ENCODE peak calls at places on chromosome 22, in nine cellular contexts. M is effector memory CD4-positive, alpha-beta T cell; C is PC-3; Z is thoracic aorta; F is caudate nucleus; W is dorsolateral prefrontal cortex; U is SK-N-SH; L is cardiac muscle cell; S is CD8-positive, alpha-beta memory T cell. E is an unnamed sample.

GRCh38 chr22:37206841-37207821 is 5.1 kb downstream of the SSTR3 start:
- DNase-seq in M (no peak), C (no peak), Z (no peak), F (no peak), W (no peak), U (no peak), L (no peak), S (no peak), E (no peak)

GRCh38 chr22:35401863-35402262 is 1.9 kb downstream of the MCM5 start:
- DNase-seq in M (no peak), C (no peak), Z (no peak), F (no peak), W (no peak), U (no peak), L (no peak), S (no peak), E (no peak)

GRCh38 chr22:35044607-35045390 is 21.2 kb upstream of the ISX start:
- DNase-seq in M (no peak), C (peak), Z (no peak), F (no peak), W (no peak), U (no peak), L (no peak), S (no peak), E (no peak)

GRCh38 chr22:43388420-43388851 is 23.4 kb upstream of the MPPED1 start:
- DNase-seq in M (peak), C (peak), Z (no peak), F (peak), W (peak), U (peak), L (peak), S (peak), E (peak)

GRCh38 chr22:20062043-20062765 is 17.8 kb upstream of the DGCR8 start:
- DNase-seq in M (no peak), C (no peak), Z (no peak), F (no peak), W (no peak), U (no peak), L (no peak), S (no peak), E (no peak)

GRCh38 chr22:30879398-30879797 is 89.2 kb downstream of the MORC2 start:
- DNase-seq in M (no peak), C (no peak), Z (no peak), F (no peak), W (no peak), U (no peak), L (no peak), S (no peak), E (no peak)

GRCh38 chr22:37219534-37219933 is 7.3 kb upstream of the SSTR3 start:
- DNase-seq in M (no peak), C (no peak), Z (no peak), F (no peak), W (no peak), U (no peak), L (no peak), S (no peak), E (no peak)

GRCh38 chr22:43441751-43442150 is 29.9 kb downstream of the MPPED1 start:
- DNase-seq in M (no peak), C (no peak), Z (no peak), F (no peak), W (no peak), U (no peak), L (no peak), S (no peak), E (no peak)

GRCh38 chr22:20606041-20606783 is 98.8 kb downstream of the MED15 start:
- DNase-seq in M (peak), C (peak), Z (no peak), F (peak), W (no peak), U (peak), L (peak), S (peak), E (no peak)

GRCh38 chr22:17785185-17786184 is 11.2 kb upstream of the BID start:
- DNase-seq in M (peak), C (peak), Z (no peak), F (no peak), W (no peak), U (no peak), L (no peak), S (peak), E (peak)

GRCh38 chr22:27668828-27669797 is 132.4 kb downstream of the MN1 start:
- DNase-seq in M (no peak), C (peak), Z (no peak), F (no peak), W (no peak), U (no peak), L (peak), S (no peak), E (no peak)

GRCh38 chr22:33227791-33228190 is 169.6 kb upstream of the SYN3 start:
- DNase-seq in M (no peak), C (no peak), Z (no peak), F (no peak), W (no peak), U (no peak), L (no peak), S (no peak), E (no peak)

GRCh38 chr22:40001800-40002577 is 7.2 kb downstream of the FAM83F start:
- DNase-seq in M (no peak), C (no peak), Z (no peak), F (no peak), W (no peak), U (no peak), L (no peak), S (no peak), E (no peak)

GRCh38 chr22:16975155-16975885 is 32.7 kb downstream of the GAB4 start:
- DNase-seq in M (no peak), C (no peak), Z (no peak), F (no peak), W (no peak), U (no peak), L (no peak), S (no peak), E (no peak)

GRCh38 chr22:44755956-44756361 is 3.6 kb downstream of the ARHGAP8 start:
- DNase-seq in M (no peak), C (peak), Z (no peak), F (no peak), W (no peak), U (no peak), L (no peak), S (no peak), E (no peak)

DNA sequence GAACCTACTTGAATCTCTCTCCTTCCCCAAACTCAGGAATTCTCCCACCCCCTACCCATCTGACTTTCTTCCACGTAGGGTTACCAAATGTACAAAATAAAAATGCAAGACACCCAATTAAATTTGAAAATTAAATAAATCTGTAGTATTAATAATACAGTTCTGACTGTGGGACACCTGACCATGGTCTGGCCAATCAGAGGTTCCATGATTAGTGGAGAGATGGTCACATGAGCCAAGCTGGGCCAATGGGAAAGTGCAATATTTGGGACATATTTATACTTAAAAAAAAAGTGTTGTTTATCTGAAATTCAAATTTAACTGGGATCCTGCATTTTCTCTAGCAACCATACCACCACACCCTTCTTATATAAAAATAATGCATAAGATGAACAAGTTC is 29.8 kb upstream of the ASPHD2 start:
- DNase-seq in M (no peak), C (no peak), Z (no peak), F (no peak), W (no peak), U (no peak), L (no peak), S (no peak), E (no peak)
- H3K27ac ChIP-seq in M (no peak), C (no peak), Z (no peak), F (no peak), W (no peak), U (no peak), L (no peak), S (no peak), E (no peak)

GRCh38 chr22:49057910-49058309 is 769.8 kb downstream of the BRD1 start:
- DNase-seq in M (no peak), C (no peak), Z (no peak), F (no peak), W (no peak), U (no peak), L (no peak), S (no peak), E (no peak)
- H3K27ac ChIP-seq in M (no peak), C (no peak), Z (no peak), F (no peak), W (no peak), U (no peak), L (no peak), S (no peak), E (no peak)

GRCh38 chr22:24593810-24594568 is 1.1 kb upstream of the LRRC75B start:
- DNase-seq in M (no peak), C (no peak), Z (no peak), F (no peak), W (no peak), U (peak), L (no peak), S (no peak), E (no peak)
- H3K27ac ChIP-seq in M (no peak), C (no peak), Z (peak), F (no peak), W (no peak), U (no peak), L (peak), S (no peak), E (no peak)

DNA sequence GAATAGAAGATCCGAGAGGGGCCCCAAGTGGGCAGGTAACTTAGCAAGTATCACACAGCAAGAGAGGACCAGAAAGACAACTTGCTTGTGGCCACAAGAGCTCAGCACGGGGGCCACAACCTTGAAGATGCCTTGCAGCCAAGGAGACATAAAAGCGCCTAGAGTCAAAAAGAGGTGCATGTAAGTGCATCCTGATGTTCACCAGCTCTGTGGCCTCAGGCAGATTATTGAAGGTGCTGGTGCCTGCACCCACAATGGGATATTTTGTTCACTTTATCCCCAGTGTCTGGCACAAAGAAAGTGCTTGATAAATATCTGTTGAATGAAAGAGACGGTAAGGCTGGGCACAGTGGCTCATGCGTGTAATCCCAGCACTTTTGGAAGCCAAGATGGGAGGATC is 106.0 kb upstream of the ASPHD2 start:
- DNase-seq in M (no peak), C (no peak), Z (no peak), F (no peak), W (no peak), U (no peak), L (no peak), S (no peak), E (no peak)
- H3K27ac ChIP-seq in M (no peak), C (no peak), Z (no peak), F (no peak), W (no peak), U (no peak), L (no peak), S (no peak), E (no peak)

GRCh38 chr22:49961601-49962011 is 1.0 kb downstream of the PIM3 start:
- DNase-seq in M (no peak), C (no peak), Z (no peak), F (no peak), W (no peak), U (no peak), L (no peak), S (no peak), E (no peak)

GRCh38 chr22:49959782-49960158 is 802 bp upstream of the PIM3 start:
- DNase-seq in M (no peak), C (peak), Z (no peak), F (no peak), W (no peak), U (peak), L (no peak), S (no peak), E (no peak)

GRCh38 chr22:49960967-49961600 is 512 bp downstream of the PIM3 start:
- DNase-seq in M (no peak), C (peak), Z (no peak), F (no peak), W (no peak), U (peak), L (peak), S (no peak), E (peak)

GRCh38 chr22:49958961-49959781 is 1.4 kb upstream of the PIM3 start:
- DNase-seq in M (no peak), C (no peak), Z (no peak), F (no peak), W (no peak), U (no peak), L (no peak), S (no peak), E (no peak)

GRCh38 chr22:49960159-49960966 is at the start of gene PIM3:
- DNase-seq in M (peak), C (peak), Z (peak), F (peak), W (peak), U (peak), L (peak), S (peak), E (peak)
- H3K27ac ChIP-seq in M (peak), C (peak), Z (peak), F (peak), W (peak), U (peak), L (peak), S (peak), E (peak)

DNA sequence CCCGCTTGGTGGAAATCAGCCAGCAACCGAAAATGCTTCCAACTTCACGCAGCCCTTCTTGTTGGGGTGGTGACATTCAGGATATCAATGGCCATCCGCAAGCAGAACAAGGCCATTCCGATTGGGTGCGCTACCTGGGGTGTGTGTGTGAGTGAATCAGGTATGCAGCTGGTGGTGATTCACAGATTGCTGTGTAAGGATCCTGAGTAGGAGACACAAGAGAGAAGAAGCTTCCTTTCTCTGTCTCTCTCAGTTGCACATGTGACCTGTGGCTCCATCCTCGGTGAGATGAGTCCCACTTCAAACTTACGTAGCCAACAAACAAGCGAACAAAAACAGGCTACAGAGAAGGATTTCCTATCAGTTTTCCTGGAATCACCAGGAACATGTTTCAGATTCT is 9.6 kb upstream of the TMEM184B start:
- DNase-seq in M (no peak), C (no peak), Z (no peak), F (no peak), W (no peak), U (no peak), L (no peak), S (no peak), E (no peak)
- H3K27ac ChIP-seq in M (no peak), C (no peak), Z (peak), F (no peak), W (no peak), U (no peak), L (no peak), S (no peak), E (no peak)

DNA sequence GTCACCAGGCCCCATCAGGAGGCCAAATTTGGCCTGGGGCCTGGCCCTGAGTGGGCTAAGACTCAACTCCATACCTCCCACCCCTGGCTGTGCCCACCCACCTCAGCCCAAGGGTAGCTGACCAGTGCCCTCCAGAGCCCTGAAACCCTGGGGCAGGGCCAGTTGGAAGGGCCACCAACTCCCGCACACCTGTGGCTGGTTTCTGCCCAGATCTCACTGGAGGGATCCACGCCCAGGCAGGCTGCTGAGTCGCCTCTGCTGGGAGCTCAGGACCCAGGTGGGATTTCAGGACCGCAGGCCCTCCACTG is 8.9 kb upstream of the PIM3 start:
- DNase-seq in M (no peak), C (no peak), Z (no peak), F (no peak), W (no peak), U (no peak), L (no peak), S (no peak), E (no peak)
- H3K27ac ChIP-seq in M (no peak), C (peak), Z (peak), F (no peak), W (no peak), U (no peak), L (peak), S (no peak), E (no peak)

DNA sequence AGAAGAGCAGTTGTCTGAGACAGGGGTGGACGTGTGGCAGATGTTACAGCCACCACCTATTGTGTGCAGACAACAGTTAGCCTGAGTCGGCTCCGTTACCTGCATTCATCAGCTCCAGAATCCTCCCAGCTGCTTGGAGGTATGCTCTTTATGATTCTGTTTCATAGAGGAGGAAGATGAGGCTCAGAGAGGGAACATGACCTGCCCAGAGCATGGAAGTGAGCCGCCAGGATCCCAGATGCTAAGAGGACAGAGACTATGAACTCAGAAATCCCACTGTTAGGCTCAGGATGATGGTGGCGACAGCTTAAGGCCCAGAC is 1.5 kb downstream of the EMID1 start:
- DNase-seq in M (no peak), C (no peak), Z (no peak), F (no peak), W (no peak), U (no peak), L (no peak), S (no peak), E (no peak)
- H3K27ac ChIP-seq in M (no peak), C (no peak), Z (no peak), F (no peak), W (no peak), U (no peak), L (no peak), S (no peak), E (no peak)